ENCODE peak calls at places on chromosomes 5 and 9, in nine cellular contexts. R is body of pancreas, H is AG09309, M is GM23338, P is GM12865, S is cardiac fibroblast, N is dorsolateral prefrontal cortex, V is bronchial epithelial cell, Q is transverse colon. D is an unnamed sample.

GRCh38 chr5:69129413-69129812 is 35.6 kb downstream of the SLC30A5 start:
- DNase-seq in R (no peak), M (no peak), V (peak), P (no peak), N (no peak), S (peak), Q (no peak), H (peak), D (peak)

GRCh38 chr9:36337865-36338264 is 62.2 kb downstream of the RNF38 start:
- DNase-seq in P (no peak), N (no peak), H (no peak), Q (no peak), M (no peak), V (peak), R (no peak), S (peak), D (no peak)

GRCh38 chr9:4333231-4333740 is 33.4 kb upstream of the GLIS3 start:
- DNase-seq in S (peak), Q (no peak), N (no peak), V (no peak), H (no peak), R (no peak), M (no peak), P (no peak), D (no peak)

GRCh38 chr5:96149546-96149945 is 187.9 kb upstream of the ELL2 start:
- DNase-seq in M (no peak), P (peak), S (peak), N (no peak), R (no peak), Q (no peak), V (peak), H (peak), D (no peak)

GRCh38 chr5:149766460-149767277 is 36.6 kb downstream of the PPARGC1B start:
- DNase-seq in V (no peak), R (no peak), N (no peak), M (no peak), H (no peak), S (no peak), P (no peak), Q (no peak), D (no peak)

GRCh38 chr9:17138503-17138902 is 3.7 kb downstream of the CNTLN start:
- DNase-seq in N (no peak), M (no peak), Q (no peak), S (no peak), H (no peak), V (no peak), R (no peak), P (no peak), D (no peak)

GRCh38 chr5:69224520-69224919 is 10.2 kb upstream of the CDK7 start:
- DNase-seq in R (no peak), P (no peak), M (no peak), N (peak), H (no peak), V (no peak), S (no peak), Q (no peak), D (no peak)

GRCh38 chr9:120344230-120344629 is 235.7 kb downstream of the CDK5RAP2 start:
- DNase-seq in N (no peak), P (no peak), Q (no peak), M (no peak), H (peak), V (peak), R (no peak), S (peak), D (no peak)

GRCh38 chr9:90005388-90005787 is 400.6 kb downstream of the GADD45G start:
- DNase-seq in R (no peak), H (no peak), M (no peak), Q (no peak), N (no peak), V (no peak), P (no peak), S (no peak), D (no peak)

GRCh38 chr5:147162740-147163139 is 72.1 kb upstream of the STK32A start:
- DNase-seq in N (no peak), H (no peak), S (no peak), Q (no peak), M (peak), P (no peak), V (no peak), R (no peak), D (no peak)

GRCh38 chr5:133401731-133402347 is 210.5 kb downstream of the FSTL4 start:
- DNase-seq in V (no peak), N (no peak), S (no peak), P (no peak), R (no peak), M (no peak), Q (no peak), H (no peak), D (no peak)

GRCh38 chr5:89878140-89878570 is 531.4 kb downstream of the CETN3 start:
- DNase-seq in Q (no peak), H (peak), R (no peak), V (peak), M (peak), P (no peak), S (peak), N (no peak), D (no peak)

DNA sequence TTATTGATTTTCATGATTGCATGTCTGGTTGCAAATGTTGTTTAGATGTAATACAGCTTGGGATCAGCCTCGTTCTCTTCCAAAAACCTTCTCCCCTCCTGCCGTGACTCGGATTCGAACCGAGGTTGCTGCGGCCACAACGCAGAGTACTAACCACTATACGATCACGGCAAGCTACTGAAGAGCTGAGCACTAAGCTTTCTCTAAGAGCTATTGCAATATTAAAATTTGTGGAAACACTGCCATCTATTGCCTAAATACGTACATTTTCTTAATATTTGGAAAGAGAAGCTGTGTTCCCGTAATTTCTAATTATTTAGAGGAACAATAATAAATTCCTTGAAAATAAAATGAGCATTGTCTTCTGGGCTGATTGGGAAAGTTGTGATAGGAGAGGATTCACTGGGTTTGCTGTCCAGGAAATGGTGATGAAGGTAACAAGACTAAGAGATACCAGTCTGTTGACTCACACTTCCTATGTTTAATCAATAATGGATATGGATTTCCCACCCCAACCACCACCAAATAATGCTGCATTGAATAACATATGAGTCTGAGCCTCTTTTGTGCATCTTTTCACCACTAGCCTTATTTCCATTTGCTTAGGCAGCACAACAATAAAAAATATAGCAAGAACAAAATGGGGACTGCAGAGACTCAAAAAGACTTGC is 120.0 kb upstream of the NFIB start:
- DNase-seq in M (peak), V (peak), P (peak), S (peak), N (peak), H (no peak), R (peak), Q (no peak), D (no peak)
- H3K4me3 ChIP-seq in M (no peak), V (no peak), P (no peak), S (no peak), N (no peak), H (no peak), R (no peak), Q (no peak), D (no peak)

DNA sequence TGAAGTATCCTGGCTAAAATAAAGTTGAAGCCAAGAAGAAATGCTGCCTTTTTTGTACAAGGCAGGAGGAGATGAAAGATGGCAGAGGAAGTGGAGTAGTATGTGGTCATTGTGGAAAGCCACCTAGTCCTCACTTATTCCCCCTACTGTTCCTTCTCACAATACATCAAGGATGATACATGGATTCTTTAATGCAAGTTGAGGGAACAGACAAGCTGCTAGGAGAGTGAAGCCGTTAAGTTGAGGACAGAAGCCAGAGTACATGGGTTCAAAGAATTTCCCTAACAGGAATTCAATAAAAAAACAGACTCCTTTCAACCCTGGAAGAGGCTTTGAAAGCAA is 73.8 kb downstream of the MRPS27 start:
- DNase-seq in M (no peak), V (peak), S (no peak), Q (no peak), H (no peak), R (no peak), P (peak), N (no peak), D (no peak)
- TF ChIP-seq CTCF in M (no peak), V (peak), S (peak), Q (no peak), H (peak), R (no peak), P (peak), N (no peak), D (peak)

DNA sequence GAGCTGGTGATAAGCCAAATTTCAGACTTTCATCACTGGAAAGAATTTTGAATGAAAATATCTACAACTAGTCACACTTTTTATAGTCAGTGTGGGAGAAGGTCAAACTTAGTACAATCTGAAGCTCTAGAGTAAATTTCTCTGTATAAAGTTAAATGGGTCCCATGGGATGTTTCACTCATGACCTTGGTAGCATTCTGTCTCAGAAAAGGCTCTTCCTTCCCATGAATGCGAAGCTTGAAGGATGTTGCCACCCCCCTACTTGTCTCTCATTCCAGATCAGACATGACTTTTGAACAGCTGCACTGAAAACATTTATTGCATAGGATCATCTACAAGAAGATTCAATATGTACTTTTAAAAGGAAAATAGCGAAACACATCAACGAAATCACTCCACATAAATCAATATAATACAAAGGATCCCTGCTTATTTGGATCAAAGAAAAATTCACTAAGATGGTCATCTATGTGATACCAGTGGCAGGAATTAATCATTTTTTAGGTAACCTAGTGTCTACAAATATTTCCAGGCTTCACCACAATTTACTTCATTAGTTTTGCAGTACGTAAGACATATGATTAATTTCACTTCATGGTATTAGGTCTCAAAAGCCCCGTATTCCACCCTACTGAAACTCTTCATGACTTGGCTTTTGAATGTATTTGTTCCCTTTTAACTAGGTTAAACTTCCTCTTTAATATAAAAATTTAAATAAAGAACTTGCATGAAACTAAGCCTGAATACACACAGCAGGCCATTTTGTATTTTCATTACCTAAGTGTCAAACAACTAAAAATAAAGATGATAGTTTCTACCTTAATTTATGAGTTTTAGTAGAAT is 4.4 kb downstream of the ST8SIA4 start:
- DNase-seq in S (no peak), V (no peak), Q (no peak), H (no peak), R (no peak), M (no peak), P (peak), N (no peak), D (no peak)
- H3K4me3 ChIP-seq in S (no peak), V (no peak), Q (no peak), H (no peak), R (no peak), M (no peak), P (peak), N (no peak), D (no peak)

GRCh38 chr9:129630967-129631672 is 5.2 kb downstream of the NTMT1 start:
- DNase-seq in M (no peak), P (no peak), Q (no peak), S (no peak), R (no peak), V (peak), N (no peak), H (no peak), D (no peak)
- TF ChIP-seq CTCF in M (no peak), P (no peak), Q (no peak), S (no peak), R (no peak), V (no peak), N (no peak), H (no peak), D (no peak)

GRCh38 chr5:168468836-168469235 is 17.4 kb upstream of the RARS1 start:
- DNase-seq in P (no peak), M (no peak), Q (no peak), N (no peak), S (peak), V (no peak), H (peak), R (no peak), D (no peak)

GRCh38 chr5:168471785-168472184 is 14.5 kb upstream of the RARS1 start:
- DNase-seq in R (no peak), H (no peak), V (no peak), M (no peak), P (no peak), Q (no peak), S (no peak), N (no peak), D (no peak)

GRCh38 chr5:168467755-168468280 is 18.5 kb upstream of the RARS1 start:
- DNase-seq in N (no peak), M (no peak), H (no peak), P (no peak), S (no peak), V (no peak), R (no peak), Q (no peak), D (no peak)

GRCh38 chr5:168477060-168477459 is 9.2 kb upstream of the RARS1 start:
- DNase-seq in M (peak), Q (no peak), N (no peak), R (no peak), V (no peak), S (peak), H (peak), P (no peak), D (no peak)

GRCh38 chr5:168472329-168472728 is 13.9 kb upstream of the RARS1 start:
- DNase-seq in V (peak), S (peak), H (peak), N (no peak), M (peak), R (peak), Q (no peak), P (no peak), D (no peak)
- H3K4me3 ChIP-seq in V (no peak), S (no peak), H (no peak), N (no peak), M (no peak), R (no peak), Q (no peak), P (no peak), D (no peak)

DNA sequence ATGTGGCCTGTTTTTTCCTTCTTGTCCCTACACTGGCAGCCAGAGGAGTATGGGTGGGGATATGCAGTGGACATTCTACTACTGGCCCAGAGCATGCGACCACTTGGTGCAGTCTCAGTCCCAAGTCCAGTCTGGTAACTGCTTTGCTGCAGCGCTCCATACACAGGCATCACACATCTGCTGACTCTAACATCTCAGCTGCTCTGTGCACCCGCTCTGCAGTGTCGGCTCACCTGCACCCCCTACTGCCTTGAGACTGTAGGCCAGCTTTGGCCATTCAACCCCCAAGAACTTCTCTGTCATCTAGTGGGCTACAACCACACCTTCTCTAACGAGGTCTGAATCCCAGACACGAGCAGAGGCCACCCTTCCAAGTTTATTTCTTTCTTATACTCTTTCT is 46.4 kb upstream of the SLCO6A1 start:
- DNase-seq in M (peak), R (peak), V (no peak), P (peak), H (no peak), S (peak), Q (no peak), N (no peak), D (no peak)
- TF ChIP-seq CTCF in M (peak), R (no peak), V (peak), P (peak), H (peak), S (peak), Q (no peak), N (no peak), D (peak)

GRCh38 chr9:81682177-81682576 is 7.2 kb downstream of the TLE1 start:
- DNase-seq in P (no peak), H (no peak), Q (no peak), M (no peak), N (no peak), R (no peak), S (no peak), V (no peak), D (no peak)

GRCh38 chr9:81680506-81680905 is 8.8 kb downstream of the TLE1 start:
- DNase-seq in R (no peak), Q (no peak), S (no peak), H (no peak), M (no peak), P (no peak), N (no peak), V (no peak), D (no peak)

GRCh38 chr9:81683214-81683613 is 6.1 kb downstream of the TLE1 start:
- DNase-seq in Q (no peak), V (no peak), M (no peak), R (no peak), P (no peak), S (no peak), N (no peak), H (no peak), D (no peak)

GRCh38 chr9:81683704-81684103 is 5.6 kb downstream of the TLE1 start:
- DNase-seq in N (no peak), V (no peak), R (no peak), S (no peak), M (no peak), H (no peak), Q (no peak), P (no peak), D (no peak)

DNA sequence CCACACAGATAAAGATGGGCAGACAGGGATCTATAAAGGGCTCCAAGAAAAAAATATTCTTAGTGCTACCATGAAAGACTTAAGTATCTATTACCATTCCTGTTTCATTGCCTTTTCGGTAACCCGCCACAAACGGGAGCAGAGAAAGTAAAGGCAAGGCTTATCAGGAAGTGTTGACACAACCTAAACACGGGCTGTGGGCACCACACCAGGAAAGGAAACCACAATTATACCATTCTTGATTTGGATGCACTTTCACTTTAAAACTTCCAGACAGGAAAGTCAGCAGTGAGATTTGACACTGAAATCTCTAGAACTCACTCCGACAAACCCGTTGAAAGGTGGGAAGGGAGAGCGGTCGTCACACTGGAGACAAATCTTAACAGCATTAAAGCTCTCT is 6.5 kb downstream of the TLE1 start:
- DNase-seq in P (no peak), R (peak), M (no peak), S (peak), N (no peak), V (no peak), H (no peak), Q (peak), D (no peak)
- H3K4me3 ChIP-seq in P (no peak), R (no peak), M (no peak), S (no peak), N (peak), V (no peak), H (no peak), Q (no peak), D (no peak)

GRCh38 chr5:93800988-93801811 is 59.8 kb upstream of the POU5F2 start:
- DNase-seq in S (peak), R (peak), M (peak), Q (no peak), P (peak), V (peak), N (no peak), H (no peak), D (peak)
- TF ChIP-seq CTCF in S (peak), R (peak), M (peak), Q (peak), P (peak), V (peak), N (peak), H (peak), D (peak)

DNA sequence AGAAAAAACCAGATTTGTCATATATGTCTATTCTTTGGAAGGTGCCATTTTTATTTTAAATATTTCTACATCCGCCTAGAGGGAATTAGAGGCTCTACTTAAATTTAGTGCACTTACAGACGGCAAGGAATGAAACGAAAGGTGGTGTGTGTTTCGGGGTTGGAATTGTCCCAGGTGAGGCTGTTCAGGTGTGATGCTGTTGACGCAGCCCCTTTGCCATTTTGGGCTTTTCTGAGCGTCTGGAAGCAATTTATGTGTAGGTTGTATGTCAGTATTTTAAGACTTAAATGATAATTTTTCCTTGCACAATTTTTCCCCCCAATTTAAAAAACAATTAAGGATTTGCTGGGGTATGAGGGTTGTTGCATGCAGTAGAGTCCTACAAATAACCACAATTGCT is 2.0 kb downstream of the TENT4A start:
- DNase-seq in H (no peak), Q (no peak), M (no peak), R (no peak), N (no peak), S (no peak), V (no peak), P (no peak), D (no peak)
- H3K4me3 ChIP-seq in H (peak), Q (no peak), M (peak), R (no peak), N (peak), S (peak), V (peak), P (peak), D (peak)

DNA sequence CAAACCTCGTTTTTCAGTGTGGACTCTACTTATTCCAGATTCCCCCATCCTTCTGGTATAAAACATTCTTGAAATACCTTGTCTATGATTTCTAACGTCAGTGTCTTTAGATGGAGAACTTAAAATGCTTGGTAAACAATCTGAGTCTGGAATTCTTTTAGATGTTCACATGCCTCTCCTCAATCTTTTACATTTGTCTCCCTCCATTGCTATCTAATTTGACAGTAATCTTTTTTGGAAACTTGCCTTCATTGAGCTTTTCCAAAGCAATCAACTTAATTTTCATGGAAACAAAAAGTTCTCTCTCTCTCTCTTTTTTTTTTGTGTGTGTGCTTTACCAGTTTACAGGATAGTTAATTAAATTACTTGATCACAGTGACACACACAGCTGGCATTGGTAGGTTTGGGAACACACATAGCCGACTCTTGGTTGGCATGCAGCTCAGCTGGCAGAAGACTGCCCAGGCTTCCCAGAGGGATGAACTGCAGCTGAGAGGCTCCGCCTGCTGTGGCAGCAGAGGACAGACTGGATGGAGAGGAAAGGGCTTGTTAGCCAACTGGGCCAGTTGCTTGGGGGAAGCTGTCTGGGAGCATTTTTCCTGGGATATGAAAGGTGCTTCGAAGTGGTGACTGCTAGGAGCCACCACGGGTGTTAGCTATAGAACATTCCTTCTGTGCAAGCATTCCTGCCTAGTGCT is 271.3 kb downstream of the ZSWIM6 start:
- DNase-seq in R (peak), M (peak), P (no peak), H (no peak), Q (no peak), S (peak), V (no peak), N (peak), D (peak)
- TF ChIP-seq CTCF in R (no peak), M (no peak), P (no peak), H (no peak), Q (no peak), S (no peak), V (no peak), N (peak), D (peak)